ENCODE peak calls at places on chromosome 7, in seven cellular contexts. G is heart left ventricle; S is naive thymus-derived CD8-positive, alpha-beta T cell; U is T follicular helper cell; P is ELR; T is Daoy; Z is activated CD4-positive, alpha-beta memory T cell treated with anti-CD3 and anti-CD28 coated beads, Interleukin-2, amount 10 ng/mL, durations not matched to agents 7 days and 5 days. R is an unnamed sample.

GRCh38 chr7:55128693-55129394 is 110.0 kb downstream of the EGFR start:
- DNase-seq in T (peak), U (no peak), P (peak), S (no peak), G (peak), Z (no peak), R (peak)

GRCh38 chr7:103702454-103702853 is 256.4 kb upstream of the SLC26A5 start:
- DNase-seq in T (no peak), G (no peak), S (no peak), U (no peak), Z (no peak), P (peak), R (peak)

GRCh38 chr7:31020652-31021051 is 31.5 kb upstream of the ADCYAP1R1 start:
- DNase-seq in S (no peak), T (no peak), U (no peak), P (no peak), G (no peak), Z (no peak), R (no peak)

GRCh38 chr7:17564678-17565209 is 266.3 kb downstream of the AHR start:
- DNase-seq in P (peak), U (no peak), T (peak), Z (no peak), G (no peak), S (no peak), R (peak)

GRCh38 chr7:128033246-128033645 is 2.0 kb upstream of the LRRC4 start:
- DNase-seq in G (no peak), Z (no peak), T (no peak), U (no peak), S (no peak), P (no peak), R (no peak)

GRCh38 chr7:110129159-110129558 is 961.8 kb upstream of the LRRN3 start:
- DNase-seq in T (no peak), U (no peak), Z (no peak), S (no peak), G (no peak), P (no peak), R (no peak)

GRCh38 chr7:101631224-101631714 is 2.2 kb upstream of the MYL10 start:
- DNase-seq in Z (no peak), P (peak), U (no peak), T (peak), S (no peak), G (no peak), R (no peak)

GRCh38 chr7:36181668-36182067 is 28.6 kb downstream of the EEPD1 start:
- DNase-seq in S (no peak), Z (no peak), U (no peak), T (no peak), P (no peak), G (no peak), R (no peak)

GRCh38 chr7:97027427-97028234 is 3.0 kb upstream of the DLX5 start:
- DNase-seq in S (peak), T (peak), U (peak), Z (peak), G (peak), P (peak), R (peak)

GRCh38 chr7:149624006-149624405 is 126.4 kb upstream of the ZNF746 start:
- DNase-seq in G (no peak), P (peak), S (peak), U (peak), Z (peak), T (peak), R (peak)

GRCh38 chr7:101939136-101939695 is 121.8 kb downstream of the CUX1 start:
- DNase-seq in T (no peak), Z (no peak), P (no peak), S (no peak), G (no peak), U (no peak), R (no peak)

GRCh38 chr7:18087031-18087686 is 59.5 kb upstream of the PRPS1L1 start:
- DNase-seq in P (peak), Z (no peak), U (no peak), S (no peak), G (no peak), T (peak), R (no peak)

GRCh38 chr7:142811154-142811737 is 40.5 kb downstream of the PRSS2 start:
- DNase-seq in U (no peak), Z (no peak), T (peak), P (peak), S (peak), G (no peak), R (peak)

GRCh38 chr7:11760372-11760771 is 71.6 kb downstream of the THSD7A start:
- DNase-seq in P (no peak), S (no peak), G (no peak), U (no peak), Z (no peak), T (no peak), R (peak)

GRCh38 chr7:94710256-94710655 is 54.3 kb upstream of the SGCE start:
- DNase-seq in T (no peak), G (no peak), Z (no peak), P (no peak), U (no peak), S (no peak), R (peak)

GRCh38 chr7:137243741-137244140 is 99.8 kb downstream of the PTN start:
- DNase-seq in S (no peak), T (no peak), G (no peak), P (no peak), Z (no peak), U (no peak), R (no peak)

GRCh38 chr7:38840736-38841460 is 68.1 kb downstream of the VPS41 start:
- DNase-seq in G (no peak), U (no peak), P (peak), T (peak), S (no peak), Z (no peak), R (peak)

GRCh38 chr7:142248-142955 is 50.0 kb upstream of the FAM20C start:
- DNase-seq in P (no peak), S (no peak), Z (no peak), T (no peak), U (no peak), G (peak), R (no peak)

GRCh38 chr7:131649003-131649541 is 92.6 kb upstream of the PODXL start:
- DNase-seq in U (no peak), Z (no peak), P (no peak), T (no peak), S (no peak), G (no peak), R (peak)

GRCh38 chr7:149733554-149734513 is 39.6 kb downstream of the ZNF467 start:
- DNase-seq in S (no peak), U (no peak), Z (no peak), G (peak), P (no peak), T (no peak), R (no peak)

GRCh38 chr7:132435016-132435990 is 141.0 kb downstream of the PLXNA4 start:
- DNase-seq in Z (peak), S (peak), T (no peak), G (no peak), P (no peak), U (no peak), R (no peak)

GRCh38 chr7:79434098-79434497 is 19.4 kb downstream of the MAGI2 start:
- DNase-seq in G (no peak), P (peak), U (no peak), T (peak), S (no peak), Z (no peak), R (peak)

GRCh38 chr7:151122276-151122675 is 36.0 kb downstream of the AGAP3 start:
- DNase-seq in T (no peak), U (no peak), G (no peak), S (no peak), P (no peak), Z (no peak), R (no peak)

GRCh38 chr7:13489386-13489785 is 500.1 kb downstream of the ETV1 start:
- DNase-seq in T (no peak), G (no peak), S (no peak), Z (no peak), U (no peak), P (no peak), R (no peak)

GRCh38 chr7:25517906-25518305 is 289.6 kb upstream of the NPVF start:
- DNase-seq in P (no peak), Z (no peak), S (no peak), G (no peak), U (no peak), T (no peak), R (no peak)

GRCh38 chr7:234712-235553 is 42.6 kb downstream of the FAM20C start:
- DNase-seq in U (no peak), S (no peak), Z (no peak), P (no peak), T (no peak), G (peak), R (peak)

GRCh38 chr7:20779041-20779440 is 7.6 kb downstream of the SP8 start:
- DNase-seq in G (no peak), T (no peak), Z (no peak), P (no peak), S (no peak), U (no peak), R (no peak)

GRCh38 chr7:105493196-105493927 is 28.7 kb downstream of the PUS7 start:
- DNase-seq in G (no peak), Z (no peak), T (peak), U (no peak), P (no peak), S (no peak), R (peak)

GRCh38 chr7:54963155-54963554 is 55.7 kb upstream of the EGFR start:
- DNase-seq in S (no peak), T (no peak), U (no peak), G (no peak), Z (no peak), P (no peak), R (no peak)

GRCh38 chr7:35849158-35849831 is 48.4 kb downstream of the SEPTIN7 start:
- DNase-seq in P (no peak), S (no peak), G (no peak), T (peak), U (no peak), Z (no peak), R (no peak)

GRCh38 chr7:26534649-26535482 is 243.2 kb downstream of the SNX10 start:
- DNase-seq in G (no peak), T (peak), S (no peak), Z (no peak), U (no peak), P (no peak), R (no peak)

GRCh38 chr7:115271332-115272235 is 349.7 kb downstream of the MDFIC start:
- DNase-seq in Z (no peak), S (no peak), P (peak), U (no peak), G (no peak), T (peak), R (peak)

GRCh38 chr7:115356139-115356746 is 434.3 kb downstream of the MDFIC start:
- DNase-seq in G (no peak), T (peak), Z (no peak), P (peak), S (no peak), U (no peak), R (peak)

GRCh38 chr7:68014031-68014774 is 1017.6 kb downstream of the TYW1 start:
- DNase-seq in G (no peak), P (no peak), U (no peak), T (no peak), Z (no peak), S (no peak), R (no peak)

GRCh38 chr7:105429746-105430612 is 41.3 kb upstream of the SRPK2 start:
- DNase-seq in Z (peak), P (peak), G (peak), U (peak), S (peak), T (peak), R (peak)

GRCh38 chr7:368651-369475 is 78.9 kb downstream of the FOXL3 start:
- DNase-seq in G (peak), S (no peak), Z (no peak), U (no peak), P (no peak), T (no peak), R (no peak)

GRCh38 chr7:74002474-74003017 is 25.4 kb upstream of the ELN start:
- DNase-seq in T (peak), U (no peak), S (no peak), G (peak), Z (peak), P (peak), R (peak)

GRCh38 chr7:128322040-128322643 is 21.6 kb downstream of the RBM28 start:
- DNase-seq in U (no peak), Z (peak), G (no peak), P (peak), T (peak), S (peak), R (peak)

GRCh38 chr7:122262246-122262645 is 42.3 kb downstream of the FEZF1 start:
- DNase-seq in S (no peak), P (no peak), T (no peak), Z (no peak), U (no peak), G (no peak), R (no peak)

GRCh38 chr7:50835156-50835555 is 52.5 kb upstream of the GRB10 start:
- DNase-seq in G (no peak), P (no peak), T (peak), U (no peak), S (no peak), Z (no peak), R (no peak)

R was measured in GM23248.